ENCODE peak calls at places on chromosome 15, in ten cellular contexts. Q is globus pallidus; C is OCI-LY7; R is stimulated activated CD8-positive, alpha-beta memory T cell treated with anti-CD3 and anti-CD28 coated beads, Interleukin-12 subunit alpha, Interleukin-12 subunit beta, amount 100 ng/mL, for 4 hours; U is fibroblast of mammary gland; Z is left cardiac atrium; N is effector memory CD4-positive, alpha-beta T cell; Y is brain microvascular endothelial cell; S is H9; M is Kasumi-1. W is an unnamed sample.

GRCh38 chr15:63856711-63857458 is 23.1 kb upstream of the HERC1 start:
- DNase-seq in S (no peak), Y (peak), Q (no peak), M (no peak), N (no peak), C (no peak), U (peak), Z (no peak), R (no peak), W (no peak)

GRCh38 chr15:51828621-51829359 is 663 bp upstream of the TMOD3 start:
- DNase-seq in S (no peak), Z (no peak), Y (no peak), R (no peak), N (no peak), Q (no peak), M (no peak), U (no peak), C (no peak), W (no peak)

GRCh38 chr15:64694816-64695215 is 80.6 kb downstream of the RBPMS2 start:
- DNase-seq in Y (no peak), R (no peak), Q (peak), S (no peak), Z (no peak), U (no peak), C (no peak), M (no peak), N (no peak), W (no peak)

GRCh38 chr15:25250906-25251622 is 187.8 kb downstream of the UBE3A start:
- DNase-seq in M (no peak), Q (no peak), U (no peak), N (no peak), C (no peak), S (peak), Y (no peak), R (no peak), Z (peak), W (no peak)

GRCh38 chr15:89358755-89359439 is 24.3 kb upstream of the POLG start:
- DNase-seq in Q (peak), U (peak), R (peak), Z (peak), C (peak), N (peak), S (peak), Y (peak), M (peak), W (peak)

GRCh38 chr15:57866149-57866736 is 159.7 kb downstream of the POLR2M start:
- DNase-seq in Z (peak), N (no peak), Y (peak), U (peak), R (no peak), C (peak), S (peak), M (peak), Q (no peak), W (peak)

GRCh38 chr15:40064231-40064894 is 25.4 kb upstream of the SRP14 start:
- DNase-seq in R (no peak), N (no peak), C (peak), Y (peak), U (peak), S (no peak), Z (no peak), M (no peak), Q (no peak), W (peak)

GRCh38 chr15:40932146-40932545 is 3.0 kb downstream of the DLL4 start:
- DNase-seq in Y (no peak), R (no peak), C (peak), Q (no peak), Z (no peak), U (no peak), N (no peak), S (no peak), M (peak), W (no peak)

GRCh38 chr15:70154440-70155347 is 57.0 kb upstream of the TLE3 start:
- DNase-seq in R (no peak), S (peak), Q (no peak), C (no peak), N (no peak), M (no peak), Y (no peak), Z (peak), U (no peak), W (no peak)

GRCh38 chr15:31408724-31409123 is 82.1 kb downstream of the KLF13 start:
- DNase-seq in Y (no peak), U (no peak), Z (no peak), M (no peak), S (no peak), R (no peak), Q (no peak), N (no peak), C (no peak), W (no peak)

W was measured in A673.